ENCODE peak calls at places on chromosomes 12 and 14, in six cellular contexts. W is tibial artery, G is fibroblast of mammary gland, R is dorsolateral prefrontal cortex, L is cardiac muscle cell, B is H7. P is an unnamed sample.

GRCh38 chr14:25050494-25051170 is 685 bp upstream of the STXBP6 start:
- DNase-seq in W (no peak), G (peak; percentile 91), R (no peak), L (peak; percentile 83), B (peak; percentile 53), P (no peak)

GRCh38 chr12:20472089-20472488 is 103.8 kb downstream of the PDE3A start:
- DNase-seq in W (no peak), G (no peak), R (no peak), L (peak; percentile 52), B (no peak), P (no peak)

GRCh38 chr12:79895804-79896203 is 39.1 kb downstream of the PPP1R12A start:
- DNase-seq in W (no peak), G (no peak), R (no peak), L (no peak), B (no peak), P (no peak)

GRCh38 chr12:85725991-85726390 is 110.2 kb downstream of the RASSF9 start:
- DNase-seq in W (no peak), G (peak; percentile 12), R (no peak), L (peak; percentile 20), B (peak; percentile 5), P (no peak)

GRCh38 chr14:93857500-93857899 is 69.2 kb upstream of the PRIMA1 start:
- DNase-seq in W (no peak), G (no peak), R (no peak), L (no peak), B (peak; percentile 65), P (no peak)

GRCh38 chr12:58489394-58489793 is 430.9 kb downstream of the LRIG3 start:
- DNase-seq in W (no peak), G (no peak), R (no peak), L (no peak), B (no peak), P (no peak)

GRCh38 chr14:90999299-90999698 is 61.1 kb downstream of the RPS6KA5 start:
- DNase-seq in W (no peak), G (no peak), R (peak; percentile 46), L (no peak), B (peak; percentile 21), P (no peak)

GRCh38 chr12:127811988-127812387 is 455.0 kb upstream of the TMEM132C start:
- DNase-seq in W (no peak), G (peak; percentile 85), R (peak; percentile 65), L (peak; percentile 1), B (peak; percentile 18), P (no peak)

GRCh38 chr14:104107611-104108569 is 22.4 kb downstream of the ASPG start:
- DNase-seq in W (peak; percentile 60), G (peak; percentile 18), R (no peak), L (no peak), B (peak; percentile 76), P (no peak)

GRCh38 chr14:70171719-70172118 is 17.0 kb downstream of the SLC8A3 start:
- DNase-seq in W (no peak), G (no peak), R (no peak), L (no peak), B (no peak), P (no peak)

GRCh38 chr14:25086817-25087396 is 37.0 kb upstream of the STXBP6 start:
- DNase-seq in W (no peak), G (no peak), R (no peak), L (no peak), B (no peak), P (no peak)

GRCh38 chr14:66268802-66269334 is 217.3 kb upstream of the CCDC196 start:
- DNase-seq in W (no peak), G (no peak), R (no peak), L (no peak), B (no peak), P (no peak)

GRCh38 chr12:91138337-91138905 is 27.1 kb upstream of the LUM start:
- DNase-seq in W (no peak), G (no peak), R (no peak), L (peak; percentile 61), B (no peak), P (no peak)

GRCh38 chr12:3114671-3115070 is 37.5 kb downstream of the TSPAN9 start:
- DNase-seq in W (no peak), G (no peak), R (no peak), L (no peak), B (no peak), P (no peak)

GRCh38 chr14:52032196-52032865 is 36.5 kb downstream of the NID2 start:
- DNase-seq in W (no peak), G (peak; percentile 86), R (no peak), L (peak; percentile 78), B (no peak), P (no peak)

GRCh38 chr12:117552971-117553370 is 191.5 kb upstream of the NOS1 start:
- DNase-seq in W (no peak), G (peak; percentile 1), R (peak; percentile 12), L (no peak), B (no peak), P (no peak)

GRCh38 chr12:121120323-121120722 is 12.4 kb upstream of the P2RX7 start:
- DNase-seq in W (no peak), G (no peak), R (no peak), L (peak; percentile 27), B (no peak), P (no peak)

GRCh38 chr12:75650989-75651695 is 139.7 kb upstream of the KRR1 start:
- DNase-seq in W (no peak), G (peak; percentile 54), R (no peak), L (peak; percentile 86), B (no peak), P (no peak)
- H3K4me3 ChIP-seq in W (no peak overlapping the region), G (no peak overlapping the region), R (no peak overlapping the region), L (no peak overlapping the region), B (no peak overlapping the region), P (no peak overlapping the region)

GRCh38 chr12:7157391-7157790 is 27.2 kb downstream of the CLSTN3 start:
- DNase-seq in W (no peak), G (no peak), R (no peak), L (no peak), B (peak; percentile 42), P (no peak)
- H3K4me3 ChIP-seq in W (no peak overlapping the region), G (no peak overlapping the region), R (no peak overlapping the region), L (no peak overlapping the region), B (no peak overlapping the region), P (no peak overlapping the region)

DNA sequence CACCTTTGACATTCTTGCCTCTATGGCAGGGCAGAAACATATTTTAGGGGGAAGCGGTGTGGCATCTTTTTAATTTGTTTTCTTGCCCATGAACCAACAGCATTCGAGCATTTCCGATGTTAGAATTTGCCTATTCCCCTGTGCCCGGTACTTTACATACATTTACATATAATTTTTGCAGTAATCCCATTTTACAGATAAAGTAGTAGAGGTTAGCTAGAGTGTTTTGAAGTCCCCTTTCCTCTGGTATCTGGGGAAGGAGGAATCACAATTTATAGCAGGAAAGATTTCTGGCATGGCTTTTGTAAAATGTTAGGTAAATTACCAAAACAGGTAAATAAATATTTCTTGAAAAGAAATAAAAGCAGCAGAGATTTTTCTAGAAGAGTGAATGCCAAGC is 1.6 kb downstream of the BORCS5 start:
- DNase-seq in W (no peak), G (no peak), R (no peak), L (no peak), B (no peak), P (no peak)
- H3K4me3 ChIP-seq in W (peak overlapping the region; percentile 80), G (no peak overlapping the region), R (peak overlapping the region; percentile 72), L (no peak overlapping the region), B (no peak overlapping the region), P (no peak overlapping the region)

GRCh38 chr14:27608377-27608776 is 1010.5 kb upstream of the NOVA1 start:
- DNase-seq in W (no peak), G (no peak), R (no peak), L (no peak), B (no peak), P (no peak)

DNA sequence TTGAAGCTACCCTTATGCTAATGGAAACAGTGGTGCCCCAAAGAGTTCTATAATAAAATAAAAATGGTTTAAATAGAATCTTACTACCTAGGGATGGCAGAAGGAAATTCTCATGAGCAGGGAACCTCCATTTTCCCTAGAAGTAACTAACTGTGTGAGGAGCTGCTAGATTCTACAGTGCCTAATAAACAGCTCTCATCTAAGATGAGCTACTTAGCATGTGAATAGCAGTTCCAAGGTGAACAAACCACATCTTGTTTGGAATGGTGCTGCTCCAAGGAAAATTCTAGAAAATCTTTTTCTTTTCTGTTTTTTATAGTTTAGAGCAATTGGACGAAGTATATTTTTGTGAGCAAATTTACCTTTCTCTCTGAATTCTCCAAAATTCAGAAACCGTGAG is 1015.3 kb upstream of the NOVA1 start:
- DNase-seq in W (no peak), G (no peak), R (no peak), L (no peak), B (no peak), P (no peak)
- H3K4me3 ChIP-seq in W (no peak overlapping the region), G (no peak overlapping the region), R (no peak overlapping the region), L (no peak overlapping the region), B (no peak overlapping the region), P (no peak overlapping the region)

DNA sequence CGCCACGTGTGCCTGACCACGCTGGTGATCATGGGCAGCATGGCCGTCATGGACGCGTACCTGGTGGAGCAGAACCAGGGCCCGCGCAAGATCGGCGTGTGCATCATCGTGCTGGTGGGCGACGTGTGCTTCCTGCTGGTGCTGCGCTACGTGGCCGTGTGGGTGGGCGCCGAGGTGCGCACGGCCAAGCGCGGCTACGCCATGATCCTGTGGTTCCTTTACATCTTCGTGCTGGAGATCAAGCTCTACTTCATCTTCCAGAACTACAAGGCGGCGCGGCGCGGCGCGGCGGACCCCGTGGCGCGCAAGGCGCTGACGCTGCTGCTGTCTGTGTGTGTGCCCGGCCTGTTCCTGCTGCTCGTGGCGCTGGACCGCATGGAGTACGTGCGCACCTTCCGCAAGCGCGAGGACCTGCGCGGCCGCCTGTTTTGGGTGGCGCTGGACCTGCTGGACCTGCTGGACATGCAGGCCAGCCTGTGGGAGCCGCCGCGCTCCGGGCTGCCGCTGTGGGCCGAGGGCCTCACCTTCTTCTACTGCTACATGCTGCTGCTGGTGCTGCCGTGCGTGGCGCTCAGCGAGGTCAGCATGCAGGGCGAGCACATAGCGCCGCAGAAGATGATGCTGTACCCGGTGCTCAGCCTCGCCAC is 2.6 kb downstream of the TMEM121 start:
- DNase-seq in W (peak; percentile 65), G (no peak), R (peak; percentile 57), L (peak; percentile 15), B (no peak), P (no peak)
- H3K4me3 ChIP-seq in W (peak overlapping the region; percentile 67), G (no peak overlapping the region), R (peak overlapping the region; percentile 86), L (no peak overlapping the region), B (no peak overlapping the region), P (peak overlapping the region; percentile 59)

GRCh38 chr12:57477710-57478681 is 1.7 kb downstream of the ARHGAP9 start:
- DNase-seq in W (no peak), G (peak; percentile 59), R (no peak), L (peak; percentile 83), B (no peak), P (no peak)
- H3K4me3 ChIP-seq in W (peak overlapping the region; percentile 52), G (no peak overlapping the region), R (no peak overlapping the region), L (no peak overlapping the region), B (no peak overlapping the region), P (peak overlapping the region; percentile 44)

P was measured in tibial nerve.